ENCODE peak calls at places on chromosomes 16 and 17, in four cellular contexts. W, R, Q and E are unnamed samples.

GRCh38 chr17:65564793-65565192 is 3.3 kb upstream of the AXIN2 start:
- DNase-seq in W (peak), R (no peak), Q (peak), E (peak)

GRCh38 chr17:82400830-82401229 is 17.3 kb upstream of the HEXD start:
- DNase-seq in W (no peak), R (no peak), Q (no peak), E (peak)

GRCh38 chr17:17628388-17629008 is 37.0 kb upstream of the PEMT start:
- DNase-seq in W (no peak), R (no peak), Q (no peak), E (no peak)

GRCh38 chr17:56577810-56578209 is 15.7 kb upstream of the NOG start:
- DNase-seq in W (no peak), R (no peak), Q (peak), E (no peak)

GRCh38 chr16:79645701-79646100 is 45.2 kb upstream of the MAF start:
- DNase-seq in W (no peak), R (no peak), Q (no peak), E (no peak)

GRCh38 chr17:60107526-60108257 is 29.0 kb upstream of the HEATR6 start:
- DNase-seq in W (no peak), R (no peak), Q (no peak), E (no peak)

GRCh38 chr16:67311607-67312449 is 14.7 kb downstream of the KCTD19 start:
- DNase-seq in W (peak), R (peak), Q (peak), E (peak)

GRCh38 chr17:62819511-62820221 is 11.6 kb upstream of the MARCHF10 start:
- DNase-seq in W (peak), R (peak), Q (peak), E (peak)

GRCh38 chr17:82281502-82282238 is 8.2 kb upstream of the CSNK1D start:
- DNase-seq in W (no peak), R (no peak), Q (no peak), E (no peak)

GRCh38 chr17:80252871-80253270 is 7.8 kb upstream of the RNF213 start:
- DNase-seq in W (no peak), R (no peak), Q (no peak), E (peak)

GRCh38 chr17:79985951-79986391 is 49.7 kb downstream of the TBC1D16 start:
- DNase-seq in W (no peak), R (no peak), Q (no peak), E (peak)

GRCh38 chr16:11627292-11627663 is 40.6 kb upstream of the LITAF start:
- DNase-seq in W (no peak), R (no peak), Q (no peak), E (no peak)

GRCh38 chr16:68375801-68376536 is 65.2 kb downstream of the PRMT7 start:
- DNase-seq in W (no peak), R (no peak), Q (no peak), E (no peak)

GRCh38 chr16:12463961-12464360 is 339.7 kb downstream of the CPPED1 start:
- DNase-seq in W (no peak), R (no peak), Q (no peak), E (no peak)

GRCh38 chr17:63956296-63956920 is 16.3 kb downstream of the SCN4A start:
- DNase-seq in W (peak), R (no peak), Q (no peak), E (peak)

GRCh38 chr16:69404275-69404805 is 18.5 kb upstream of the TERF2 start:
- DNase-seq in W (no peak), R (no peak), Q (peak), E (no peak)